ENCODE peak calls at places on chromosomes 3 and 15, in eight cellular contexts. V is heart left ventricle, Q is psoas muscle, J is body of pancreas, W is endodermal cell, E is tibial nerve, F is upper lobe of right lung, C is neuronal stem cell. X is an unnamed sample.
A peak's percentile ranks its signal among the peaks of the same experiment; 100 is the strongest.

GRCh38 chr15:99399612-99400011 is 148.3 kb downstream of the LRRC28 start:
- DNase-seq in J (no peak), F (no peak), C (no peak), Q (no peak), E (no peak), V (no peak), W (no peak), X (no peak)

GRCh38 chr15:55344206-55344605 is 25.2 kb downstream of the PIGB start:
- DNase-seq in J (no peak), V (no peak), F (no peak), C (peak; percentile 18), W (peak; percentile 78), E (no peak), Q (no peak), X (no peak)

GRCh38 chr15:23564798-23565394 is 578 bp upstream of the MKRN3 start:
- DNase-seq in W (no peak), C (peak; percentile 40), F (no peak), E (no peak), J (no peak), V (no peak), Q (no peak), X (no peak)

GRCh38 chr15:70479056-70479455 is 284.3 kb downstream of the UACA start:
- DNase-seq in V (no peak), F (no peak), Q (no peak), C (no peak), W (no peak), J (no peak), E (no peak), X (no peak)

GRCh38 chr15:23532019-23532418 is 33.5 kb upstream of the MKRN3 start:
- DNase-seq in V (no peak), Q (no peak), F (no peak), C (no peak), J (peak; percentile 68), W (no peak), E (no peak), X (no peak)

GRCh38 chr3:53818221-53819162 is 27.7 kb downstream of the CHDH start:
- DNase-seq in F (peak; percentile 40), Q (no peak), E (no peak), C (no peak), V (no peak), W (no peak), J (no peak), X (no peak)

GRCh38 chr3:154224366-154224765 is 99.9 kb downstream of the DHX36 start:
- DNase-seq in W (no peak), F (no peak), J (no peak), E (no peak), Q (no peak), C (no peak), V (no peak), X (no peak)

GRCh38 chr3:133455960-133456359 is 56.1 kb downstream of the BFSP2 start:
- DNase-seq in Q (no peak), V (no peak), W (no peak), J (no peak), E (no peak), F (no peak), C (no peak), X (no peak)

GRCh38 chr3:67461667-67462142 is 192.7 kb downstream of the SUCLG2 start:
- DNase-seq in E (no peak), W (no peak), F (no peak), J (no peak), C (no peak), Q (no peak), V (no peak), X (no peak)

GRCh38 chr15:35078221-35078915 is 6.7 kb downstream of the NANOGP8 start:
- DNase-seq in V (no peak), J (peak; percentile 23), W (peak; percentile 76), C (peak; percentile 33), F (no peak), E (peak; percentile 10), Q (no peak), X (peak; percentile 61)

GRCh38 chr3:72887723-72888545 is at the start of gene GXYLT2:
- DNase-seq in V (peak; percentile 80), W (peak; percentile 91), Q (peak; percentile 53), E (peak; percentile 57), J (peak; percentile 67), C (peak; percentile 67), F (peak; percentile 79), X (peak; percentile 66)

GRCh38 chr3:149487598-149488197 is 13.2 kb downstream of the TM4SF4 start:
- DNase-seq in C (no peak), V (no peak), J (no peak), E (no peak), Q (no peak), F (no peak), W (peak; percentile 87), X (no peak)

GRCh38 chr3:126040386-126040785 is 43.5 kb downstream of the SLC41A3 start:
- DNase-seq in J (no peak), E (no peak), W (no peak), V (no peak), F (no peak), C (no peak), Q (no peak), X (no peak)

GRCh38 chr3:56303508-56303907 is 164.8 kb downstream of the ERC2 start:
- DNase-seq in W (peak; percentile 89), Q (no peak), V (no peak), E (no peak), C (peak; percentile 74), F (no peak), J (no peak), X (no peak)

GRCh38 chr15:90701880-90702630 is 15.1 kb upstream of the BLM start:
- DNase-seq in F (peak; percentile 64), V (no peak), E (peak; percentile 34), W (no peak), Q (no peak), C (no peak), J (no peak), X (no peak)

GRCh38 chr3:42518800-42519567 is 16.5 kb downstream of the VIPR1 start:
- DNase-seq in J (no peak), E (no peak), C (no peak), F (no peak), Q (no peak), W (peak; percentile 87), V (no peak), X (no peak)

GRCh38 chr3:60276615-60277014 is 974.6 kb downstream of the FHIT start:
- DNase-seq in W (no peak), V (no peak), J (no peak), E (no peak), C (no peak), F (no peak), Q (no peak), X (no peak)
- H3K27ac ChIP-seq in W (no peak overlapping the region), V (no peak overlapping the region), J (no peak overlapping the region), E (no peak overlapping the region), C (no peak overlapping the region), F (no peak overlapping the region), Q (no peak overlapping the region), X (no peak overlapping the region)

GRCh38 chr3:47849186-47850061 is 46.5 kb downstream of the DHX30 start:
- DNase-seq in C (no peak), E (no peak), V (no peak), J (no peak), W (no peak), F (no peak), Q (no peak), X (no peak)
- H3K4me1 ChIP-seq in C (no peaks in the 10 kb centered on the region), E (no peaks in the 10 kb centered on the region), V (peaks cover 8% of the 10 kb centered on the region), J (no peaks in the 10 kb centered on the region), W (no peaks in the 10 kb centered on the region), F (no peaks in the 10 kb centered on the region), Q (no peaks in the 10 kb centered on the region), X (no peaks in the 10 kb centered on the region)

GRCh38 chr3:11157406-11157805 is 3.1 kb downstream of the HRH1 start:
- DNase-seq in C (no peak), E (no peak), V (no peak), F (no peak), J (no peak), Q (no peak), W (no peak), X (no peak)

GRCh38 chr3:11156026-11156410 is 1.7 kb downstream of the HRH1 start:
- DNase-seq in J (no peak), V (no peak), Q (no peak), W (no peak), E (no peak), F (no peak), C (no peak), X (no peak)

GRCh38 chr3:11154953-11155325 is 646 bp downstream of the HRH1 start:
- DNase-seq in W (peak; percentile 79), V (no peak), F (no peak), J (no peak), C (no peak), E (no peak), Q (no peak), X (no peak)

GRCh38 chr3:11155341-11156025 is 1.2 kb downstream of the HRH1 start:
- DNase-seq in C (peak; percentile 52), F (no peak), E (peak; percentile 78), V (peak; percentile 74), J (peak; percentile 15), Q (peak; percentile 73), W (peak; percentile 92), X (peak; percentile 66)

DNA sequence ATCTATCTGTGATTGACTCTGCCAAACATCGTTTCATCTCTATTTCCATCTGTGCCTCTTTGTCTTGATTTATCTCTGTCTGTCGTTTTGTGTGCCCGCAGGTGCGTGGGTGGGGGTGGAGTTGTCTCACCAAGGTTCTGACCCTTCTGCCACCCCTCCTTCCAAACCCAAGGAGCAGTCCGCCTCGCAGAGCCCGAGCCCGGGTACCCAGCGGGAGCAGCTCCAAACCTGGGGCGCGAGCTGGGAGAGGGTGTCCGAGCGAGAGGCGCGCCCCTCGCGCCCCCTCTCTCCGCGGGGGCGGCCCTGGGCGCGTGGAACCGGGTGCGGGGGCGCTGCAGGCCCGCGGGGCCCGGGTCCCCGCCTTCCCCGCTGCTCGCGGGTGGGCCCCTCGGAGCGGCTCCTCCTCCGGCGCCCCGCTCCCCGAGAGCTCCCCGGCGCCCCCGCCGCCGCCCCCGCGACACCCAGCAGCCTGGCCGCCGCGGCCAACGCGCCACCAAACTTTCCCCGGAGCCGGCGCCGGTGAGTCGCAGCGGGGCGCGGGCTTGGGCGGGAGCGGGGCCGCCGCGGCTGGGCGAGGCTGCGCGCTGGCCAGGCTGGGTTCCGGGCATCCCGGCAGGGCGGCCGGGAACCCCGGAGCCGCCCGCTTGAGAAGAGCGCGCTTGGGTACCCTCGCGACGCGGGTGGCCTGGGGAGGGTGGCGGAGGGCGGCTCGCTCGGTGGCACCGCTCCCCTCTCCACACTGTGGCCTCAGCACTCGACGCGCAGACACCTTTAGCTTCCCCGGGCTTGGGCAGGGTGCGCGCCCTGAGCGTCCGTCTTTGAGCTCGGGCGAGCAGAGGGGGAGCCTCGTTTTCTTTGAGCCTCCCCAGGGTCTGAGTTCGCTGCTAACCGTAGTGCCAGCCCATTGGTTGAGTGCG is at the start of gene HRH1:
- DNase-seq in Q (peak; percentile 56), C (peak; percentile 24), J (no peak), W (no peak), V (no peak), F (no peak), E (no peak), X (no peak)
- H3K27me3 ChIP-seq in Q (peaks cover 56% of the 10 kb centered on the region), C (peaks cover 3% of the 10 kb centered on the region), J (no peaks in the 10 kb centered on the region), W (peaks cover 77% of the 10 kb centered on the region), V (peaks cover 8% of the 10 kb centered on the region), F (peaks cover 25% of the 10 kb centered on the region), E (no peaks in the 10 kb centered on the region), X (no peaks in the 10 kb centered on the region)

DNA sequence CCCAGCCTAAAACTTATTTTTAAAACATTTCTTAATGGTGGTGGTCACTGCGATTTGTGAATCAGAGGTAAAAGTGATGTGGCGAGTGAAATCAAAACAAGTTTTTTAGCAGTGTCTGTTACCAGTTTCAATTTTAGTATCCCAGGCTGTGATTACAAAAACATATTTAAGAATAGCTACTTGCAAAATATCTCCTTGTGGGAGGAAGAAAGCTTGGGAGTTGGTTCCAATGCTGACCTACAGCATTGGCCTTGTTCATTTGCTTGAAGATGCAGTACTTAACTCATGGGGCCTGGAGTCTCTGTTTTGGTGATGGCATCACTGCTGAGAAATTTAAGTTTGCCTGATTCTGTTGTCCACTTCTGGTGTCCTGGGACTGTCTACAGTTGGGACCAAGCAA is 4.5 kb downstream of the RAB7A start:
- DNase-seq in E (no peak), F (no peak), J (no peak), W (no peak), C (no peak), Q (no peak), V (no peak), X (no peak)
- H3K27ac ChIP-seq in E (no peak overlapping the region), F (no peak overlapping the region), J (no peak overlapping the region), W (no peak overlapping the region), C (no peak overlapping the region), Q (peak overlapping the region; percentile 100), V (peak overlapping the region; percentile 64), X (no peak overlapping the region)

X was measured in right lobe of liver.